ENCODE peak calls at places on chromosomes 6 and 20, in four cellular contexts. O is HL-60; F is psoas muscle; L is effector memory CD4-positive, alpha-beta T cell. R is an unnamed sample.

GRCh38 chr6:33794910-33795615 is 6.1 kb upstream of the LEMD2 start:
- DNase-seq in O (no peak), F (no peak), L (no peak), R (no peak)

GRCh38 chr6:29424575-29424974 is 9.8 kb downstream of the OR12D1 start:
- DNase-seq in O (no peak), F (no peak), L (no peak), R (no peak)

GRCh38 chr6:159788276-159788675 is 1.1 kb downstream of the TCP1 start:
- DNase-seq in O (no peak), F (no peak), L (peak), R (no peak)

GRCh38 chr6:131107166-131107565 is 28.1 kb upstream of the AKAP7 start:
- DNase-seq in O (no peak), F (no peak), L (no peak), R (no peak)

GRCh38 chr6:147448775-147449174 is 59.7 kb upstream of the SAMD5 start:
- DNase-seq in O (no peak), F (no peak), L (no peak), R (no peak)

GRCh38 chr6:38687043-38687353 is 15.9 kb downstream of the GLO1 start:
- DNase-seq in O (no peak), F (no peak), L (no peak), R (no peak)

GRCh38 chr6:52531396-52531795 is 45.5 kb downstream of the TRAM2 start:
- DNase-seq in O (no peak), F (no peak), L (no peak), R (no peak)

GRCh38 chr6:73308712-73309533 is 45.2 kb downstream of the DPPA5 start:
- DNase-seq in O (no peak), F (no peak), L (no peak), R (no peak)

GRCh38 chr6:4078830-4079471 is at the start of gene FAM217A:
- DNase-seq in O (no peak), F (no peak), L (no peak), R (no peak)

GRCh38 chr6:3843379-3844096 is 5.6 kb upstream of the FAM50B start:
- DNase-seq in O (no peak), F (no peak), L (no peak), R (no peak)

GRCh38 chr20:35568645-35569044 is 26.8 kb downstream of the ERGIC3 start:
- DNase-seq in O (no peak), F (no peak), L (no peak), R (no peak)

GRCh38 chr20:47925603-47926002 is 140.3 kb upstream of the SULF2 start:
- DNase-seq in O (no peak), F (no peak), L (no peak), R (no peak)

GRCh38 chr6:136365781-136366354 is 76.2 kb upstream of the BCLAF1 start:
- DNase-seq in O (peak), F (peak), L (no peak), R (peak)

GRCh38 chr20:19693508-19693907 is 64.5 kb upstream of the RIN2 start:
- DNase-seq in O (no peak), F (no peak), L (no peak), R (no peak)

GRCh38 chr6:107101211-107101610 is 14.1 kb downstream of the BEND3 start:
- DNase-seq in O (no peak), F (no peak), L (no peak), R (no peak)

GRCh38 chr6:145960918-145961604 is 3.1 kb downstream of the SHPRH start:
- DNase-seq in O (no peak), F (no peak), L (no peak), R (no peak)

GRCh38 chr6:52013035-52013434 is 74.4 kb downstream of the PKHD1 start:
- DNase-seq in O (no peak), F (no peak), L (no peak), R (peak)

GRCh38 chr20:47673671-47673955 is 111.7 kb downstream of the SULF2 start:
- DNase-seq in O (no peak), F (no peak), L (no peak), R (no peak)

GRCh38 chr20:16054917-16055316 is 518.3 kb downstream of the KIF16B start:
- DNase-seq in O (no peak), F (no peak), L (no peak), R (no peak)

GRCh38 chr6:37426945-37427510 is 6.0 kb upstream of the CMTR1 start:
- DNase-seq in O (no peak), F (no peak), L (no peak), R (no peak)

GRCh38 chr20:19387251-19387650 is 174.8 kb downstream of the SLC24A3 start:
- DNase-seq in O (no peak), F (no peak), L (no peak), R (no peak)

GRCh38 chr20:35742741-35743523 is 872 bp upstream of the RBM39 start:
- DNase-seq in O (no peak), F (no peak), L (no peak), R (peak)

GRCh38 chr6:148565931-148566663 is 180.7 kb upstream of the UST start:
- DNase-seq in O (no peak), F (peak), L (no peak), R (no peak)

GRCh38 chr6:150068786-150069648 is at the start of gene ULBP3:
- DNase-seq in O (no peak), F (peak), L (peak), R (peak)

GRCh38 chr6:117346142-117346930 is 79.4 kb downstream of the ROS1 start:
- DNase-seq in O (no peak), F (no peak), L (no peak), R (no peak)

GRCh38 chr20:37243937-37244571 is 17.6 kb downstream of the GHRH start:
- DNase-seq in O (no peak), F (peak), L (no peak), R (no peak)

GRCh38 chr6:56528412-56528841 is 114.3 kb downstream of the DST start:
- DNase-seq in O (no peak), F (no peak), L (no peak), R (no peak)

GRCh38 chr6:2764610-2765165 is 505 bp upstream of the WRNIP1 start:
- DNase-seq in O (peak), F (peak), L (peak), R (peak)

GRCh38 chr20:35598476-35598875 is 17.2 kb upstream of the SPAG4 start:
- DNase-seq in O (no peak), F (no peak), L (no peak), R (no peak)

GRCh38 chr6:145903356-145904102 is 60.6 kb downstream of the SHPRH start:
- DNase-seq in O (no peak), F (no peak), L (no peak), R (no peak)

GRCh38 chr6:104957301-104958177 is 632 bp downstream of the LIN28B start:
- DNase-seq in O (no peak), F (no peak), L (no peak), R (no peak)

GRCh38 chr6:105250523-105250922 is 70.7 kb upstream of the POPDC3 start:
- DNase-seq in O (no peak), F (no peak), L (no peak), R (no peak)

GRCh38 chr20:59192533-59192896 is 28.9 kb downstream of the ZNF831 start:
- DNase-seq in O (no peak), F (no peak), L (no peak), R (no peak)

GRCh38 chr20:11124849-11125505 is 451.2 kb upstream of the JAG1 start:
- DNase-seq in O (no peak), F (no peak), L (no peak), R (no peak)

GRCh38 chr6:31736026-31736767 is at the start of gene CLIC1:
- DNase-seq in O (peak), F (peak), L (peak), R (peak)

GRCh38 chr6:108715832-108716231 is 132.4 kb upstream of the ARMC2 start:
- DNase-seq in O (no peak), F (no peak), L (no peak), R (no peak)

GRCh38 chr6:69895396-69895795 is 29.0 kb downstream of the COL19A1 start:
- DNase-seq in O (no peak), F (no peak), L (no peak), R (no peak)

GRCh38 chr6:30259140-30260035 is 46.2 kb upstream of the TRIM26 start:
- DNase-seq in O (no peak), F (peak), L (peak), R (peak)

GRCh38 chr6:4224082-4224978 is 89.0 kb upstream of the ECI2 start:
- DNase-seq in O (no peak), F (no peak), L (no peak), R (no peak)

GRCh38 chr20:32236048-32236533 is 28.4 kb downstream of the POFUT1 start:
- DNase-seq in O (no peak), F (no peak), L (no peak), R (no peak)
- H3K27ac ChIP-seq in O (no peak), F (no peak), L (no peak), R (no peak)

GRCh38 chr20:50724851-50725721 is 6.3 kb upstream of the PARD6B start:
- DNase-seq in O (no peak), F (peak), L (no peak), R (peak)
- H3K27ac ChIP-seq in O (no peak), F (peak), L (no peak), R (peak)

GRCh38 chr20:1332749-1333300 is 3.9 kb upstream of the SDCBP2 start:
- DNase-seq in O (no peak), F (no peak), L (no peak), R (no peak)

GRCh38 chr20:1330075-1330830 is 1.3 kb upstream of the SDCBP2 start:
- DNase-seq in O (no peak), F (peak), L (peak), R (no peak)

GRCh38 chr20:1333462-1334369 is 4.8 kb upstream of the SDCBP2 start:
- DNase-seq in O (no peak), F (no peak), L (no peak), R (no peak)

GRCh38 chr20:1331101-1331500 is 2.2 kb upstream of the SDCBP2 start:
- DNase-seq in O (no peak), F (no peak), L (no peak), R (no peak)

DNA sequence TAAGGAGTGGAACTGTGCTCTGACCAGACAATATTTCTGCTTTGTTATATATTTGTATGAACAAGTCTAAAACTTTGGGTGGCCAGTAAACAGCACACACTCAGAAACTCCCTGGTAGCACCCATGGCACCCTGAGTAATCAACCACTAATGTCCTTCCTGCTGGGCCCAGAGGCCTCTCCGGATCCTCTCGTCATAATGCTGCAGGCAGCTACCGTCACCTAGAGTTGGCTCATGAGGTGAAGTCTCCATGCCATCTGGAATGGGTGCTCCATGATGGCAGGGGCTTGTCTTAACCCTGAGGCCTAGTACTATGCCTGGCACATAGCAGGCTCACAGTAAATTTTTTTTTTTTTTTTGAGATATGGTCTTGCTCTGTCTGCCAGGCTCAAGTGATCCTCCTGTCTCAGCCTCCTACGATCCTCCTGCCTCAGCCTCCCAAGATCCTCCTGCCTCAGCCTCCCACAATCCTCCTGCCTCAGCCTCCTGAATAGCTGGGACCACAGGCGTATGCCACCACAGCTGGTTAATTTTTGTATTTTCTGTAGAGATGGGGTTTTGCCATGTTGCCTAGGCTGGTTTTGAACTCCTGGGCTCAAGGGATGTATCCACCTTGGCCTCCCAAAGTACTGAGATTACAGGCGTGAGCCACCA is 3.0 kb upstream of the SDCBP2 start:
- DNase-seq in O (no peak), F (no peak), L (no peak), R (no peak)
- H3K27ac ChIP-seq in O (no peak), F (peak), L (no peak), R (no peak)

DNA sequence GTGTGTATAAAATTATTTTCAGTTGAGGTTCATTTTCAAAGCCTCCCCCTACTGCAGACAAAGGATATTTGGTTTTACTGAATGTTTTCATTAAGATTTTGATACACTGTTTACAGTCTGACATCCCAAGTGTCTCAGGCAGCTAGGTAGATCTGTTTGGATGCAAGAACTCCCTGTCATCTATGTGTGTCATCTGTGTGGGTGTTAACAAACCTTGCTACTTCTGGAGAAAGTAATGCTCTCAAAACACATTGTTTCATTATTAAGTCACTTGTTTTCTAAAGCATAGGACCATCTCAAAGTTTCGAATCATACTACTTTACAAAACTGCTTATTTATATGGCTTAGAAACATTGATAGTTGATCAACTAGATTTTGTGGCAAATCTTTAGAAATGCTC is 114.5 kb upstream of the TMEM170B start:
- DNase-seq in O (no peak), F (no peak), L (no peak), R (no peak)
- H3K27ac ChIP-seq in O (no peak), F (no peak), L (no peak), R (no peak)

GRCh38 chr20:46317685-46318177 is 9.4 kb upstream of the CDH22 start:
- DNase-seq in O (no peak), F (no peak), L (no peak), R (no peak)
- H3K27ac ChIP-seq in O (no peak), F (no peak), L (no peak), R (no peak)

DNA sequence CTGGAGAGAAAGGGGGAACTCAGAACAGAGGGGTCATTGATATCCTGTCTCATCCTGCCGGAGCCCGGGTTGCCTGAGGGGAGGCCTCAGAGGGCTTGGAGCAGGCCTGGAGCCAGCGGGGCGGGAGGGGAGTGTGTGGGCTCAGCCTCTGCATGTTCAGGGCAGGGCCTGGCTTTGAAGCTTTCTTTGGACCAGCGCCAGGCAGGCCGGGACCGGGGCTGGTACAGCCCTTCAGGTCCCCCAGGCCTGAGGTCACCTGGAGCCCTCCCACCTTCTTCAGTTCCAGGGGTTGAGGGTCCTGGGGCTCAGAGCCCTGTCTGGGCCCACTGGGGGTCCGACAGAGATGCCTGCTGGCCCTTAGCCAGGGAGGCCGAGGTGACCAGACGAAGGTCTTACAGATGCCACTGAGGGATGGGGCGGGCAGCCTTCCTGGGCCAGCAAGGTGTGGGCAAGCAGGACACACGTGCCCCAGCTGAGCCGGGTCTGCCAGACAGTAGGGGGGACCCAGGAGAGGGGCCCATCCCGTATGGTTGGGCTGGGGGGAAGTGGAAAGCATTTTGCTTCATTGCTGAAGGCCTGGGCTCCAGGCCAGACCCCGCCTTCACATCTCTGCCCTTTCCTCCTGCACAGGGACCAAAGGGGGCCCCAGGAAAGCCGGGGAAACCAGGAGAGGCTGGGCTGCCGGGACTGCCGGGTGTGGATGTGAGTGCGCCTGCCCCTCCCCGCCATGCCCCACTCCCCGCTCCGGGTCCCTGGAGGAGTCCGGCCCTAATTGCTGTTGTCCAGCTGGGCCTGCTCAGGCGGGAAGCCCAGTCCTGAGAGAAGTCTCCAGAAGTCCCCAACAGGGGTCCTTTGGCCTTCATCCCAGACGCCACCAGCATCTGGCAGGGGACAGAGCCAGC is 2.0 kb downstream of the COL9A3 start:
- DNase-seq in O (no peak), F (peak), L (no peak), R (peak)
- H3K27ac ChIP-seq in O (no peak), F (no peak), L (no peak), R (peak)

GRCh38 chr6:13075491-13075845 is 252.9 kb downstream of the TBC1D7 start:
- DNase-seq in O (no peak), F (no peak), L (no peak), R (no peak)

GRCh38 chr6:13076575-13076974 is 251.8 kb downstream of the TBC1D7 start:
- DNase-seq in O (no peak), F (no peak), L (no peak), R (no peak)

GRCh38 chr6:13079096-13079758 is 249.1 kb downstream of the TBC1D7 start:
- DNase-seq in O (no peak), F (no peak), L (no peak), R (no peak)

GRCh38 chr6:13074746-13075490 is 253.4 kb downstream of the TBC1D7 start:
- DNase-seq in O (no peak), F (no peak), L (no peak), R (no peak)

DNA sequence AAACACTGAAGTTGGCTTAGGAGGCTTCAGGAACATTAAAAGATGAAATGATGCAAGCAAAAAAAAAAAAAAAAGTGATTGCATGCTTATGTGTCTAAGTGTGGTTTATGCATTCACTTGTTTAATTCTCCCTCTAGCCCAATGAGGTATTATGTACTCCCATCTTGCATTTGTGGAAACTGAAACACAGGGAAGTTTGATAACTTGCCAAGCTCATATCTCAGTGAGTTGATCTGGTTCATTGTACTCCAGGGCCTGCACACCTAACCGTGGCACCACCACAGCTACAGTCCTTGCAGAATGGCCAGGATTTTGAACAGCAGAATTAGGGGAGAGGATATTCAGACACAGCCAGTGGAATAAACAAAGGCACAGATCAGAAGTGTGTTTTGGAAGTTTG is 251.2 kb downstream of the TBC1D7 start:
- DNase-seq in O (no peak), F (no peak), L (no peak), R (no peak)
- H3K27ac ChIP-seq in O (no peak), F (no peak), L (no peak), R (no peak)

DNA sequence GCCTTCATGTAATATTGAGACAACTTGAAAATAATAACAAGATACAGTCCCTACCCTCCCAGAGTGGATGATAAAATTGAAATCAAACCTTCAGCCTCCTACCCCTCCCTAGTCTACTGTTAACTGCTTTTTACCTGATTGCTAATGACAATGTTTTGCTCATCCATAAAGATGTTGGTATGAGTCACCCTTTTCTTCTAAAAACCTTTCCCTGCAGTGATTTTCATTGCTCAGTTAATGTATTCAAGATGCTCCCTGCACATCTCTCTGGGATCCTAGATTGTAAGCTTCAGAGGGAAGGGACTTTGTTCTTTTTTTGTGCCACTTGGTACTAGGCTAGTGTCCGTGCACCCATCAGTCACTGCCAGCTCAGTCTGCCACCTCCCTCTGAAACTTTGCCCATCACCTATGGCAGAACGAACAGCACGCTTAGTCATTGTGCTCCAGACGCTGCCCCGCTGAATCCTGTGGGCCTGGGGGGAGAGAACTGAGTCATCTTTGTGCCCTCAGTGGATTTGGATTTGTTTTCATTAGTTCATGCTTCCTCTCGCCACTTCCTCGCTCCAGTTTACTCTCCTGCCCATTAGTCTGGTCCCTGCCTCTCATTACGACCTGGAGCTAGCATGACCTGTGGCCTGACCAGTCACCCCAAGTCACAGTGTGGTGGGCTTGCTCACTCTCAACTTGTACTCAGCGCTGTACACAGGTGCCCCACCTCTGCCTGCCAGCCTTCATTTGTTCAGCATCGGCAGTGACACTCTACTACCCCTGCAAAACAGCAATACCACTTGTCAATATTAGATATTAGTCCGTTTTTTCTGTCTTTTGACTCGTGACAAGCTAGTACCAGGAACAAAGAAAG is 78.0 kb upstream of the TMEM181 start:
- DNase-seq in O (no peak), F (no peak), L (no peak), R (no peak)
- H3K27ac ChIP-seq in O (no peak), F (no peak), L (no peak), R (no peak)